ENCODE peak calls at places on chromosomes 13 and 19, in four cellular contexts. V is skeletal muscle cell, Y is neuronal stem cell, K is heart left ventricle. D is an unnamed sample.

GRCh38 chr13:24022568-24022967 is 125.3 kb upstream of the C1QTNF9B start:
- DNase-seq in V (peak), K (no peak), Y (no peak), D (no peak)

GRCh38 chr13:88246239-88246638 is 575.1 kb downstream of the SLITRK5 start:
- DNase-seq in K (no peak), V (no peak), Y (no peak), D (no peak)

GRCh38 chr19:12611361-12611699 is 610 bp downstream of the ZNF791 start:
- DNase-seq in K (peak), Y (peak), V (peak), D (peak)

GRCh38 chr13:113361406-113361805 is 2.5 kb downstream of the GRTP1 start:
- DNase-seq in K (no peak), V (no peak), Y (no peak), D (peak)

GRCh38 chr13:96844195-96844594 is 150.1 kb downstream of the OXGR1 start:
- DNase-seq in V (no peak), Y (no peak), K (no peak), D (no peak)

GRCh38 chr13:84649853-84650252 is 767.6 kb upstream of the SLITRK1 start:
- DNase-seq in K (no peak), Y (no peak), V (no peak), D (no peak)

GRCh38 chr13:73996569-73996968 is 137.6 kb downstream of the KLF12 start:
- DNase-seq in V (no peak), K (no peak), Y (no peak), D (no peak)

GRCh38 chr13:107266657-107267056 is 698.7 kb upstream of the ARGLU1 start:
- DNase-seq in K (no peak), Y (no peak), V (no peak), D (no peak)

GRCh38 chr19:33689138-33689746 is 67.5 kb downstream of the CHST8 start:
- DNase-seq in V (no peak), Y (no peak), K (peak), D (no peak)

GRCh38 chr13:93039131-93039530 is 187.5 kb upstream of the GPC6 start:
- DNase-seq in K (no peak), V (peak), Y (no peak), D (no peak)

GRCh38 chr13:35478384-35479222 is 2.1 kb upstream of the MAB21L1 start:
- DNase-seq in K (no peak), Y (peak), V (no peak), D (no peak)

GRCh38 chr19:5186293-5187050 is 154.1 kb downstream of the PTPRS start:
- DNase-seq in K (no peak), V (peak), Y (no peak), D (no peak)

GRCh38 chr19:4379383-4380253 is 20.7 kb downstream of the SH3GL1 start:
- DNase-seq in V (peak), Y (no peak), K (no peak), D (peak)

GRCh38 chr13:35524192-35524591 is 47.7 kb upstream of the MAB21L1 start:
- DNase-seq in K (no peak), Y (no peak), V (no peak), D (no peak)

GRCh38 chr19:37905936-37906867 is at the start of gene WDR87:
- DNase-seq in Y (peak), K (peak), V (no peak), D (peak)

GRCh38 chr19:3723883-3724282 is 15.7 kb downstream of the TJP3 start:
- DNase-seq in Y (no peak), V (no peak), K (no peak), D (no peak)

GRCh38 chr19:58009666-58010301 is 7.2 kb upstream of the ZNF606 start:
- DNase-seq in V (peak), Y (peak), K (peak), D (peak)

GRCh38 chr19:1169921-1170885 is 3.9 kb downstream of the SBNO2 start:
- DNase-seq in V (peak), Y (no peak), K (no peak), D (no peak)

GRCh38 chr19:290539-291521 is at the start of gene PLPP2:
- DNase-seq in V (no peak), K (peak), Y (no peak), D (no peak)

GRCh38 chr13:91347996-91348905 is 764 bp downstream of the MIR17HG start:
- DNase-seq in Y (peak), V (no peak), K (peak), D (peak)

GRCh38 chr13:91351980-91352379 is 4.5 kb downstream of the MIR17HG start:
- DNase-seq in V (no peak), K (no peak), Y (no peak), D (no peak)

GRCh38 chr13:91348906-91349435 is 1.5 kb downstream of the MIR17HG start:
- DNase-seq in K (peak), Y (peak), V (peak), D (peak)

GRCh38 chr13:91351123-91351522 is 3.6 kb downstream of the MIR17HG start:
- DNase-seq in V (no peak), Y (no peak), K (no peak), D (no peak)

DNA sequence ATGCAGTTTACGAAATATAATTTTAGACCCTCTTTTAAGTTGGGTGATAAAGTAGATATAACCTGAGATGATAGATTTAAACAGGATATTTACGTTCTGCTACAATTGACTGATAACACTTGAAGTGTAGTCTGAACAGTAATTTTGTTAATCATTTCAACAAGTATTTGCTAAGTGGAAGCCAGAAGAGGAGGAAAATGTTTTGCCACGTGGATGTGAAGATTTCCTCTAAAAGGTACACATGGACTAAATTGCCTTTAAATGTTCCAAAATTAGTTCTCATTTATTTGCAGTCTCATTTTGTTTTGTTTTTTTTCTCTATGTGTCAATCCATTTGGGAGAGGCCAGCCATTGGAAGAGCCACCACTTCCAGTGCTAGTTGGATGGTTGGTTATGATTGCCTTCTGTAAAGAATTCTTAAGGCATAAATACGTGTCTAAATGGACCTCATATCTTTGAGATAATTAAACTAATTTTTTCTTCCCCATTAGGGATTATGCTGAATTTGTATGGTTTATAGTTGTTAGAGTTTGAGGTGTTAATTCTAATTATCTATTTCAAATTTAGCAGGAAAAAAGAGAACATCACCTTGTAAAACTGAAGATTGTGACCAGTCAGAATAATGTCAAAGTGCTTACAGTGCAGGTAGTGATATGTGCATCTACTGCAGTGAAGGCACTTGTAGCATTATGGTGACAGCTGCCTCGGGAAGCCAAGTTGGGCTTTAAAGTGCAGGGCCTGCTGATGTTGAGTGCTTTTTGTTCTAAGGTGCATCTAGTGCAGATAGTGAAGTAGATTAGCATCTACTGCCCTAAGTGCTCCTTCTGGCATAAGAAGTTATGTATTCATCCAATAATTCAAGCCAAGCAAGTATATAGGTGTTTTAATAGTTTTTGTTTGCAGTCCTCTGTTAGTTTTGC is 2.8 kb downstream of the MIR17HG start:
- DNase-seq in K (no peak), Y (no peak), V (no peak), D (no peak)
- H3K4me3 ChIP-seq in K (no peak), Y (no peak), V (peak), D (no peak)

DNA sequence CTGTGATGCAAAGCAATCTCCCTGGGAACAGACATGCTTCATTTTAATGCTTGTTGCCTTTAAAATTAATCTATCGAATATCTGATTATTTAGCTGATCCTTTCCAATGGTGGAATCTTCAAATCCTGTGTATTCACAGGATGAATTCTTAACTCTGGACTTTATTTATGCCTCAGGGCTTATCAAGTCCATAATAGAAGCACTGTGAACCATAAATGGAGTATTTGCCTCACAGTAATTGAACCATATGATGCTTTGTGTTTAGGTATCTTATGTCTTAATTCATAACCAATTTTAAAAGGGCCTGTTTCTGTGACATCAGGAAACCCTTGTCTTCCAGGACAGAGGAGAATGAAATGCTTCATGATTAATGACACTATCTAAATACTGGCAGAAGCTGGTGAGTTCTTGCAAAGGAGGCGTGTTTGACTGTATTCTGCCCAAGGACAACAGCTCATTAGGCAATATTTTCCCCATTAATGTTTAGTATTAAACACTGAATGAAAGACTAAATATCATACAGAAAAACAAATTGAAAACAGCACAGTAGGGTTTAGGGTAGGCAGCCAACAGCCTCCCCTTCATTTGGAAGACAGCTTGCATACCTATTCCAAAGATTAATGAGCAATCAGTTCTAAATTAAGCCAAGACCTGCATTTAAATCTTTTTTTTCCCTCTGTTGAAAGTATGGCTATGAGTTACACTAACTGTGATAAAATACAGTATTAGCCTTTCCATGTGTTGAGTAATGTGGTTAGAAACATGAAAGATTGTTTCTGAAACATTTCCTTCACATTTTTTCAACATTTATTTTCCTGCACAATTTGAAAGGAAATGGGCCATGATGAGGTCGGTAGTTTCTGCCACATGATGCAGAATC is 709.4 kb downstream of the PCDH9 start:
- DNase-seq in Y (no peak), V (no peak), K (no peak), D (no peak)
- H3K4me3 ChIP-seq in Y (no peak), V (no peak), K (no peak), D (no peak)

DNA sequence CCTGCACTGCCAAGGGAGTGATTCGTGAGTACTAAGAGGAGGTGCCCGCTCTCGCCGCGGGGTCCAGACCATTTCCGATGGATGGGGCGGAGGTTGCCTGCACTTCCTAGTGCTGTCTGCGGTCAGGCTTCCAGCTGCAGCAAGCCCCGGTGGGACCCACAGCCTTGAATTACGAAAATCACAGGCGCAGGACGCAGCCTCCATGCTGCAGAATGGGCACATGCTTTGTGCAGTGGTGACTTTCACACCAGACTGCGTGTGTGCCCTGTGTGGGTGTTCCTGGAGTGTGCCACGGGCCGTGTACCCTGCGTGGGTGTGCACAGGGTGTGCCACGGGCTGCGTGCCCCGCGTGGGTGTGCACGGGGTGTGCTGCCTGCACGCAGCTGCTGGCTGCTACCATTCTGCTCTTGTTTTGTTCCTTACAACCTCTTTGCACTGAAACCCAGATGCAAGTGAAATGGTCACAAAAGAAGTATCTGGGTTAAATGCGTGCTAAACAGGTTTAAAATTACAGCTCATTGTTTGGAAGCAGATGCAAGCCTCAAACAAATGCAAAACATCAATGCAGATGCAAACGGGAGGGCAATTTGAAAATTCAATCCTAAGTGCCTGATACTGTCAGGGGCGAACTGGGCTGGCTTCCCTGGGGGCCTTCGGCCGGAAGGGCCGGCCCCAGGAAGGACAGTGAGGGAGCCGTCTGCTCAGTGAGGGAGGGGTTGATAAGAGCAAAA is 221.2 kb upstream of the SOX1 start:
- DNase-seq in Y (no peak), K (no peak), V (no peak), D (no peak)
- H3K4me3 ChIP-seq in Y (no peak), K (no peak), V (no peak), D (no peak)

GRCh38 chr19:51751655-51752054 is at the start of gene FPR1:
- DNase-seq in K (no peak), V (no peak), Y (no peak), D (no peak)
- H3K4me3 ChIP-seq in K (no peak), V (no peak), Y (no peak), D (no peak)

D was measured in lower leg skin.